ENCODE peak calls at places on chromosomes 12 and 14, in five cellular contexts. F is SK-N-SH, Y is GM12878, M is HepG2, R is K562. G is an unnamed sample.

GRCh38 chr12:65826513-65827171 is 2.4 kb downstream of the HMGA2 start:
- DNase-seq in Y (no peak), F (peak), R (no peak), M (no peak), G (no peak)

GRCh38 chr12:100442403-100442802 is 31.3 kb upstream of the NR1H4 start:
- DNase-seq in M (peak), F (no peak), R (no peak), Y (no peak), G (no peak)

GRCh38 chr12:5433081-5433839 is 1.4 kb downstream of the NTF3 start:
- DNase-seq in M (no peak), F (no peak), R (no peak), Y (no peak), G (no peak)

GRCh38 chr14:105563347-105563737 is 37.0 kb downstream of the TMEM121 start:
- DNase-seq in Y (no peak), R (no peak), M (no peak), F (no peak), G (no peak)

GRCh38 chr14:90373887-90374286 is 22.9 kb upstream of the CALM1 start:
- DNase-seq in M (no peak), Y (no peak), F (peak), R (no peak), G (peak)

GRCh38 chr12:76489737-76490136 is 69.8 kb downstream of the OSBPL8 start:
- DNase-seq in M (no peak), F (no peak), Y (no peak), R (no peak), G (no peak)

GRCh38 chr14:55454264-55455151 is 14.1 kb upstream of the TBPL2 start:
- DNase-seq in R (peak), Y (no peak), M (peak), F (peak), G (peak)

GRCh38 chr14:95943699-95944098 is 67.1 kb downstream of the TUNAR start:
- DNase-seq in F (peak), R (no peak), M (no peak), Y (no peak), G (no peak)

GRCh38 chr12:121883315-121883660 is 5.3 kb upstream of the PSMD9 start:
- DNase-seq in M (no peak), Y (no peak), F (no peak), R (peak), G (no peak)

GRCh38 chr14:66009104-66009503 is 477.1 kb upstream of the CCDC196 start:
- DNase-seq in Y (no peak), M (no peak), R (no peak), F (no peak), G (no peak)

GRCh38 chr14:23660290-23661226 is 24.4 kb downstream of the DHRS2 start:
- DNase-seq in Y (no peak), R (no peak), F (no peak), M (no peak), G (no peak)

GRCh38 chr14:105068818-105069217 is 3.6 kb upstream of the GPR132 start:
- DNase-seq in R (no peak), M (no peak), Y (no peak), F (no peak), G (no peak)

GRCh38 chr14:59897757-59898383 is 22.1 kb upstream of the LRRC9 start:
- DNase-seq in Y (no peak), R (peak), F (peak), M (peak), G (peak)

GRCh38 chr14:105165134-105165704 is 3.4 kb downstream of the JAG2 start:
- DNase-seq in Y (no peak), R (no peak), M (no peak), F (no peak), G (no peak)

GRCh38 chr12:31682136-31682962 is 22.9 kb downstream of the ETFBKMT start:
- DNase-seq in F (peak), Y (peak), R (peak), M (peak), G (peak)

GRCh38 chr14:69726761-69727511 is 40.0 kb upstream of the SRSF5 start:
- DNase-seq in R (peak), M (peak), Y (peak), F (peak), G (peak)

GRCh38 chr14:97820781-97821180 is 1023.6 kb downstream of the VRK1 start:
- DNase-seq in M (no peak), R (no peak), F (no peak), Y (no peak), G (no peak)

GRCh38 chr14:91246051-91246852 is 1.7 kb upstream of the GPR68 start:
- DNase-seq in Y (no peak), M (no peak), R (no peak), F (no peak), G (no peak)

GRCh38 chr12:93766802-93767523 is 89.8 kb downstream of the CRADD start:
- DNase-seq in R (peak), Y (no peak), M (no peak), F (peak), G (peak)

GRCh38 chr12:16016748-16017147 is 105.6 kb downstream of the DERA start:
- DNase-seq in M (no peak), Y (no peak), F (no peak), R (no peak), G (no peak)

GRCh38 chr12:17020765-17021164 is 414.8 kb upstream of the LMO3 start:
- DNase-seq in Y (no peak), R (no peak), F (no peak), M (no peak), G (no peak)

GRCh38 chr12:131869871-131870418 is 24.5 kb upstream of the ULK1 start:
- DNase-seq in R (no peak), M (no peak), Y (no peak), F (peak), G (peak)

GRCh38 chr12:27048822-27049752 is 26.7 kb downstream of the MED21 start:
- DNase-seq in M (no peak), R (peak), Y (no peak), F (no peak), G (no peak)

GRCh38 chr12:12704593-12705230 is 8.7 kb upstream of the GPR19 start:
- DNase-seq in Y (no peak), R (peak), M (peak), F (peak), G (peak)

GRCh38 chr14:103001651-103002396 is 55.5 kb downstream of the CDC42BPB start:
- DNase-seq in Y (peak), M (no peak), R (no peak), F (no peak), G (no peak)

GRCh38 chr12:10409387-10409786 is at the start of gene KLRC4:
- DNase-seq in F (no peak), M (no peak), R (peak), Y (no peak), G (no peak)

GRCh38 chr12:30828686-30829085 is 73.9 kb upstream of the CAPRIN2 start:
- DNase-seq in F (no peak), R (no peak), Y (no peak), M (no peak), G (no peak)

GRCh38 chr12:4562034-4562657 is at the start of gene DYRK4:
- DNase-seq in F (peak), M (peak), Y (no peak), R (peak), G (peak)

GRCh38 chr14:92553456-92553855 is 39.9 kb downstream of the RIN3 start:
- DNase-seq in F (no peak), M (no peak), Y (no peak), R (no peak), G (no peak)

GRCh38 chr14:92549853-92550244 is 36.3 kb downstream of the RIN3 start:
- DNase-seq in F (no peak), R (no peak), M (no peak), Y (no peak), G (no peak)

GRCh38 chr14:92549096-92549852 is 35.7 kb downstream of the RIN3 start:
- DNase-seq in F (no peak), Y (no peak), R (no peak), M (no peak), G (no peak)

GRCh38 chr14:92551066-92551841 is 37.7 kb downstream of the RIN3 start:
- DNase-seq in M (no peak), F (no peak), Y (peak), R (no peak), G (no peak)

DNA sequence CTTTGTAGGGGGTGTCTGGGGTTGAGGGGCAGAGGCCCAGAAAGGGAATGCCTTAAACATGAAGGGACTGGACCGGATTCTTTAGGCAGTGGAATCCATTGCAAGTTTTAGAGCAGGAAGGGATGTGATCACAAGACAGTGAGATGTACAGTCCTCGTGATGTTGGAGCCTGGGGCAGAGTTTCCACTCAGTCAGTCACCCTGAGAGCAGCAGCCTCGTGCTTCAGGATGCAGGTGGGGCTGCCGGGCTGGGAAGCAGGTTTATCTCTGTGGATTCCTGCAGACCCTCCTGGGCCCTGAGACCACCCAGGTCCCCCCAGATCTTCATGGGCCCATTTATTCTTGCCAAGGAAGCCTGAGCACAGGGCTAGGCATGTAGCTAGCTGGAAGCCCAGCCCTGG is 38.5 kb downstream of the RIN3 start:
- DNase-seq in Y (no peak), M (no peak), R (no peak), F (no peak), G (no peak)
- TF ChIP-seq FOXM1 in Y (no peak), M (no peak), R (no peak), F (no peak), G (no peak)

DNA sequence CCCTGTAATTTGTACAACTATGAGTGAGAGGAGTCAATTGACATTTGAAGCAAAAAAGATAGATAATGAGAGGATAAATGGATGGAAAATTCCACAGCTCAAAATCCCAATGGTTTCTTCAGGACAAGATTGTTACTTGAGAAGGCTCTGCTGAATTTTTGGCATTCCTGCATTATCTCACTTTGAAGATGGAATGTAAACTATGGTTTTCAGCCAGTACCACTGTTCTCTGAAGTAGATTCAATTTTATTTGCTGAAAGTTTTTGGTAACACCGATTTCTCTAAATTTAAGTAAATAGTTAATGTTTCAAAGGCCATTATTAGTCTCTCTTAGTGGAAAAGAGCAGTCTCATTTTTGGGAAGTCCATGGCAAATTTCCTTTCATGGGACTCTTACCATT is 121.9 kb upstream of the SLC38A2 start:
- DNase-seq in Y (no peak), R (no peak), F (no peak), M (peak), G (no peak)
- TF ChIP-seq FOXM1 in Y (no peak), R (no peak), F (peak), M (no peak), G (no peak)

DNA sequence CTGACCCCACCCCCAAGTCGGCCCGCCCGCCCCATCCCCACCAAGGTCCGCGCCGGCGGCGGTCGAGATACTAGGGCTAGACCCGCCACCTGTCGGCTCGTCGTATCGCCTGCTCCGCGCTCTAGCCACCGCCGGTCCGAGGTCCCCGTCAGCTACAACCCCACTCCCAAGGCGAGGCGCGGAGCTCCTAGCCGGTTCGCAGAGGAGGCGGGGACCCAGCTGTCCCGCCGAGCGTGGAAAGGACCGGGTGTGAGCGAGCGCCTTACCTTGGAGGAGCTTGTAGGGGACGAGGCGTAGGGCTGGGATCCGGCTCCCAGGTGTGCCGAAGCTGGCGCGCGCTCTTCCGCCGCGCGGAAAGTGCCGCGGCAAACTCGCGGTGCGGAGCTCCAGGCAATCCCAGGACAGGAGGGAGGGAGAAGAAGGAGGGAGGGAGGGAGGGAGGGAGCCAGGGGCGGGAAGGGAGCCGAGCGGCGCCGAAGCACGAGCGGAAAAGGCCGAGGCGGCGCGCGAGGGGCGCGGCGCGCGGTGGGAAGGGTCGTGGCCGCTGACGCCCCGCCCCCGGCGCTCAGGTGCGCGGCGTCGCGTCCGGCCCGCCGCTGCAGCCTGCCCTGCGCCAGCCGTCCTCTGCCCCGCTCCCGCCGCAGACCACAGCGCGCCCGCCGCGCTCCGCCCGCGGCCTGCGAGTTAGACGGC is at the start of gene PAWR:
- DNase-seq in Y (no peak), R (no peak), F (peak), M (peak), G (peak)
- TF ChIP-seq FOXM1 in Y (no peak), R (no peak), F (no peak), M (no peak), G (no peak)

GRCh38 chr14:53924754-53925153 is 31.9 kb downstream of the BMP4 start:
- DNase-seq in Y (no peak), R (no peak), M (peak), F (no peak), G (no peak)
- TF ChIP-seq FOXM1 in Y (no peak), R (no peak), M (no peak), F (no peak), G (no peak)

G was measured in HEK293T.